ENCODE peak calls at places on chromosomes 13 and 19, in five cellular contexts. S is T-helper 9 cell; H is stimulated activated CD8-positive, alpha-beta memory T cell treated with anti-CD3 and anti-CD28 coated beads, Interleukin-4, amount 100 ng/mL, for 1 hour; F is NCI-H1417 treated with DMSO at 0.1 percent for 48 hours; U is ovary. K is an unnamed sample.

GRCh38 chr19:8423821-8424223 is 10.7 kb downstream of the MARCHF2 start:
- DNase-seq in S (no peak), H (no peak), F (no peak), U (peak), K (no peak)

GRCh38 chr13:52092087-52092486 is 36.8 kb downstream of the NEK5 start:
- DNase-seq in F (no peak), S (no peak), U (no peak), H (no peak), K (no peak)

GRCh38 chr13:113855931-113856715 is 7.8 kb downstream of the GAS6 start:
- DNase-seq in H (no peak), U (peak), F (no peak), S (no peak), K (no peak)

GRCh38 chr13:75299913-75300862 is 181.8 kb downstream of the TBC1D4 start:
- DNase-seq in H (no peak), U (no peak), S (no peak), F (no peak), K (no peak)

GRCh38 chr13:51589793-51590192 is 5.5 kb downstream of the WDFY2 start:
- DNase-seq in S (no peak), U (no peak), H (no peak), F (no peak), K (no peak)

GRCh38 chr19:13102666-13103584 is at the start of gene LYL1:
- DNase-seq in F (no peak), U (peak), H (no peak), S (no peak), K (no peak)

GRCh38 chr13:99656843-99657506 is 155.7 kb downstream of the TM9SF2 start:
- DNase-seq in S (no peak), U (no peak), H (no peak), F (no peak), K (no peak)

GRCh38 chr19:40592170-40592569 is 9.0 kb upstream of the LTBP4 start:
- DNase-seq in F (no peak), H (no peak), S (no peak), U (no peak), K (peak)

GRCh38 chr13:90868321-90868920 is 479.1 kb upstream of the MIR17HG start:
- DNase-seq in S (no peak), H (no peak), F (peak), U (no peak), K (no peak)

GRCh38 chr19:40604647-40605200 is 3.6 kb downstream of the LTBP4 start:
- DNase-seq in U (peak), F (no peak), S (no peak), H (no peak), K (no peak)

GRCh38 chr13:35475960-35476943 is at the start of gene MAB21L1:
- DNase-seq in F (peak), U (no peak), H (no peak), S (no peak), K (no peak)

GRCh38 chr13:53822136-53822535 is 793.5 kb downstream of the OLFM4 start:
- DNase-seq in F (no peak), H (no peak), U (no peak), S (no peak), K (no peak)

GRCh38 chr19:45164577-45165335 is 4.0 kb upstream of the NKPD1 start:
- DNase-seq in H (no peak), F (no peak), U (peak), S (peak), K (no peak)

GRCh38 chr13:72541674-72542073 is 185.8 kb downstream of the MZT1 start:
- DNase-seq in U (no peak), H (no peak), S (no peak), F (no peak), K (no peak)

GRCh38 chr13:20803180-20803965 is 29.6 kb upstream of the EEF1AKMT1 start:
- DNase-seq in H (no peak), S (no peak), F (no peak), U (no peak), K (no peak)

GRCh38 chr19:7870571-7871279 is 3.5 kb downstream of the PRR36 start:
- DNase-seq in U (peak), H (no peak), F (no peak), S (peak), K (peak)

GRCh38 chr19:34214040-34214439 is 40.3 kb upstream of the GARRE1 start:
- DNase-seq in H (no peak), F (no peak), U (no peak), S (no peak), K (no peak)

GRCh38 chr19:5148794-5149190 is 179.9 kb downstream of the KDM4B start:
- DNase-seq in H (no peak), F (no peak), S (no peak), U (no peak), K (no peak)

GRCh38 chr13:76937416-76937815 is 10.9 kb upstream of the ACOD1 start:
- DNase-seq in U (no peak), H (no peak), F (no peak), S (no peak), K (no peak)

GRCh38 chr13:107210216-107211010 is 642.5 kb upstream of the ARGLU1 start:
- DNase-seq in U (no peak), F (peak), S (no peak), H (no peak), K (peak)

GRCh38 chr19:18541992-18542935 is 1.1 kb downstream of the FKBP8 start:
- DNase-seq in F (no peak), H (no peak), U (no peak), S (peak), K (no peak)

GRCh38 chr19:29587518-29587986 is 18.5 kb upstream of the POP4 start:
- DNase-seq in H (peak), F (no peak), S (no peak), U (no peak), K (no peak)

GRCh38 chr13:109274188-109274821 is 512.1 kb downstream of the IRS2 start:
- DNase-seq in S (no peak), F (no peak), H (no peak), U (no peak), K (no peak)

GRCh38 chr13:24984134-24984533 is 111.8 kb upstream of the PABPC3 start:
- DNase-seq in U (no peak), F (no peak), S (no peak), H (no peak), K (no peak)

GRCh38 chr19:49809987-49810389 is 3.1 kb downstream of the FUZ start:
- DNase-seq in S (no peak), U (no peak), F (no peak), H (no peak), K (no peak)

GRCh38 chr19:41552558-41552957 is 23.4 kb upstream of the CEACAM21 start:
- DNase-seq in H (no peak), S (no peak), F (no peak), U (no peak), K (no peak)

GRCh38 chr19:47444388-47444821 is 25.1 kb upstream of the MEIS3 start:
- DNase-seq in U (no peak), H (no peak), S (peak), F (no peak), K (no peak)

GRCh38 chr19:42109896-42110295 is 22.4 kb downstream of the POU2F2 start:
- DNase-seq in H (no peak), F (no peak), S (no peak), U (no peak), K (no peak)

GRCh38 chr13:32067149-32067961 is 35.8 kb downstream of the FRY start:
- DNase-seq in H (no peak), F (no peak), S (no peak), U (no peak), K (no peak)

GRCh38 chr19:58354478-58355030 is 1.3 kb upstream of the A1BG start:
- DNase-seq in F (no peak), U (no peak), H (no peak), S (no peak), K (no peak)

GRCh38 chr13:111922086-111922485 is 144.9 kb upstream of the SOX1 start:
- DNase-seq in S (no peak), H (no peak), F (no peak), U (no peak), K (no peak)

GRCh38 chr13:42985312-42986175 is 6.5 kb downstream of the EPSTI1 start:
- DNase-seq in F (no peak), U (no peak), S (no peak), H (no peak), K (no peak)

K was measured in NCI-H1436 treated with DMSO at 0.1 percent for 48 hours.